ENCODE peak calls at places on chromosomes 6 and 20, in ten cellular contexts. P is H9; I is GM04503; O is GM10248; B is stimulated activated CD8-positive, alpha-beta memory T cell treated with anti-CD3 and anti-CD28 coated beads, Interleukin-4, amount 100 ng/mL, for 24 hours; Y is activated effector memory CD4-positive, alpha-beta T cell treated with anti-CD3 and anti-CD28 coated beads, Interleukin-2, amount 50 U/mL, for 16 hours; U is effector memory CD8-positive, alpha-beta T cell; M is HAP-1; S is C1 segment of cervical spinal cord; Z is ACHN. R is an unnamed sample.

GRCh38 chr20:23200914-23201313 is 114.8 kb upstream of the CD93 start:
- DNase-seq in B (no peak), Y (no peak), Z (peak), S (no peak), U (no peak), O (peak), M (no peak), I (no peak), P (peak), R (no peak)

GRCh38 chr6:77450924-77451323 is 12.4 kb downstream of the HTR1B start:
- DNase-seq in O (no peak), B (no peak), P (no peak), U (no peak), S (no peak), Y (no peak), I (no peak), Z (no peak), M (no peak), R (no peak)

GRCh38 chr20:2221933-2222332 is 73.9 kb upstream of the TGM3 start:
- DNase-seq in U (no peak), B (no peak), O (no peak), M (no peak), Z (no peak), P (no peak), I (no peak), S (no peak), Y (no peak), R (no peak)

GRCh38 chr20:47318596-47319516 is 37.6 kb downstream of the ZMYND8 start:
- DNase-seq in B (peak), S (peak), P (peak), O (no peak), Y (no peak), M (peak), I (no peak), Z (peak), U (no peak), R (peak)

GRCh38 chr6:20692023-20692422 is 157.8 kb downstream of the CDKAL1 start:
- DNase-seq in Y (no peak), M (peak), U (no peak), P (no peak), O (no peak), Z (no peak), I (peak), B (no peak), S (no peak), R (no peak)

GRCh38 chr6:55827818-55828522 is 47.4 kb downstream of the BMP5 start:
- DNase-seq in M (peak), S (no peak), U (no peak), B (no peak), P (no peak), Y (no peak), I (no peak), O (no peak), Z (no peak), R (no peak)

GRCh38 chr6:111011360-111012142 is 29.7 kb downstream of the RPF2 start:
- DNase-seq in B (no peak), U (peak), I (no peak), O (peak), S (no peak), Z (peak), Y (no peak), P (no peak), M (peak), R (no peak)

GRCh38 chr6:106134906-106135634 is 48.9 kb downstream of the PRDM1 start:
- DNase-seq in U (no peak), P (no peak), Y (no peak), O (no peak), M (no peak), B (no peak), I (no peak), S (no peak), Z (peak), R (no peak)

GRCh38 chr6:144338474-144338873 is 53.3 kb downstream of the UTRN start:
- DNase-seq in Y (no peak), M (no peak), Z (no peak), S (no peak), P (no peak), I (no peak), U (no peak), O (no peak), B (no peak), R (peak)